ENCODE peak calls at places on chromosomes 4 and X, in five cellular contexts. C is WERI-Rb-1, R is GM12864, E is transverse colon, O is dorsolateral prefrontal cortex. M is an unnamed sample.

GRCh38 chr4:61877893-61878292 is 677.8 kb downstream of the ADGRL3 start:
- DNase-seq in O (no peak), C (no peak), R (no peak), E (no peak), M (no peak)

GRCh38 chr4:1469596-1470392 is 63.6 kb upstream of the NKX1-1 start:
- DNase-seq in C (peak), R (no peak), O (peak), E (peak), M (no peak)

GRCh38 chr4:45325112-45325462 is 598.7 kb upstream of the GNPDA2 start:
- DNase-seq in O (no peak), R (no peak), C (no peak), E (no peak), M (no peak)

GRCh38 chrX:42119076-42119475 is 195.7 kb upstream of the CASK start:
- DNase-seq in O (no peak), C (no peak), R (no peak), E (no peak), M (no peak)

GRCh38 chr4:173013232-173013932 is 155.2 kb upstream of the GALNT7 start:
- DNase-seq in E (peak), O (no peak), R (no peak), C (peak), M (no peak)

GRCh38 chr4:55038176-55038890 is 87.1 kb downstream of the KDR start:
- DNase-seq in O (no peak), R (no peak), E (no peak), C (no peak), M (no peak)

GRCh38 chr4:127604949-127605709 is 27.6 kb upstream of the INTU start:
- DNase-seq in C (peak), E (no peak), O (no peak), R (peak), M (no peak)

GRCh38 chr4:105896461-105896939 is 1.2 kb downstream of the NPNT start:
- DNase-seq in C (peak), O (no peak), R (no peak), E (peak), M (no peak)

GRCh38 chr4:55475394-55476243 is 71.1 kb downstream of the CLOCK start:
- DNase-seq in O (no peak), C (no peak), R (no peak), E (no peak), M (no peak)

GRCh38 chr4:180225977-180226376 is 2017.2 kb upstream of the TENM3 start:
- DNase-seq in E (no peak), O (no peak), C (no peak), R (no peak), M (no peak)

GRCh38 chr4:3637326-3638016 is 105.2 kb upstream of the LRPAP1 start:
- DNase-seq in R (no peak), O (peak), E (no peak), C (no peak), M (no peak)

GRCh38 chr4:123419885-123420743 is 23.5 kb downstream of the SPRY1 start:
- DNase-seq in R (no peak), E (no peak), C (peak), O (no peak), M (no peak)

GRCh38 chrX:32871636-32872035 is 339.7 kb downstream of the DMD start:
- DNase-seq in C (no peak), R (no peak), E (no peak), O (no peak), M (no peak)

GRCh38 chrX:1355131-1355799 is 18.7 kb downstream of the IL3RA start:
- DNase-seq in E (no peak), C (no peak), O (peak), R (no peak), M (no peak)

GRCh38 chr4:145492376-145492775 is 10.7 kb downstream of the SMAD1 start:
- DNase-seq in E (peak), O (no peak), R (no peak), C (no peak), M (no peak)

GRCh38 chr4:83771113-83771705 is 235.3 kb downstream of the GPAT3 start:
- DNase-seq in O (no peak), R (no peak), C (peak), E (peak), M (no peak)

GRCh38 chr4:173546776-173547175 is 16.7 kb upstream of the HAND2 start:
- DNase-seq in R (no peak), O (no peak), E (no peak), C (no peak), M (no peak)

GRCh38 chrX:129629837-129630236 is 24.9 kb downstream of the APLN start:
- DNase-seq in O (no peak), R (no peak), E (no peak), C (no peak), M (no peak)

GRCh38 chrX:627510-627964 is 3.1 kb upstream of the SHOX start:
- DNase-seq in E (no peak), C (no peak), R (no peak), O (no peak), M (peak)

GRCh38 chr4:74230902-74231499 is 73.1 kb downstream of the MTHFD2L start:
- DNase-seq in O (no peak), E (peak), R (no peak), C (no peak), M (no peak)

GRCh38 chr4:152524429-152524828 is 11.5 kb downstream of the FBXW7 start:
- DNase-seq in C (no peak), E (no peak), R (no peak), O (no peak), M (no peak)

GRCh38 chrX:31279359-31279758 is 207.5 kb upstream of the FTHL17 start:
- DNase-seq in R (no peak), C (peak), O (no peak), E (no peak), M (no peak)

GRCh38 chr4:106299977-106300376 is 16.0 kb downstream of the TBCK start:
- DNase-seq in O (no peak), E (no peak), C (no peak), R (no peak), M (no peak)

GRCh38 chrX:46681849-46682248 is 77.1 kb downstream of the SLC9A7 start:
- DNase-seq in E (no peak), O (no peak), C (no peak), R (no peak), M (no peak)

GRCh38 chrX:11532291-11533075 is 133.2 kb downstream of the ARHGAP6 start:
- DNase-seq in O (no peak), E (no peak), C (no peak), R (no peak), M (no peak)

GRCh38 chrX:11530621-11531020 is 135.1 kb downstream of the ARHGAP6 start:
- DNase-seq in R (no peak), E (no peak), C (no peak), O (no peak), M (no peak)

GRCh38 chrX:11533211-11533651 is 132.5 kb downstream of the ARHGAP6 start:
- DNase-seq in O (no peak), R (peak), C (no peak), E (no peak), M (no peak)

GRCh38 chrX:11528623-11529022 is 137.1 kb downstream of the ARHGAP6 start:
- DNase-seq in E (no peak), C (no peak), O (no peak), R (no peak), M (no peak)

DNA sequence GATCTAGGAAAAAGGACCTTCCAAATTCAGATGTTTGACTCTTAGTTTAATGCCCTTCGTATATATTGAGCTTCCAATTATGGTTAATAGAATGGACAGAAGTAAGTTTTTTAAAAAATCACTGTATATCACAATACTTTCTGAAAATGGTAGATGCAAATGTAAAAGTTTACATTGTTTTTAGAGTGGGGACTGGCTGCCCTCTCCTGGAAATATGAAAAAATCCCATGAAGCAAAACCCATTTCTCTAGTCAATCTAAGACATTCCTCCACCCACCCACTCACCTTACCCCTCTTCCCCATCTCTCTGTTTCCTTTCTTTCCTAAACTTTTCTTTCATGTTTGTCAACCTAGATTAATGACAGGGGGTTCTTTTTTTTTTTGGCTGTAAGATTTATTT is 134.5 kb downstream of the ARHGAP6 start:
- DNase-seq in O (no peak), R (no peak), E (no peak), C (no peak), M (no peak)
- TF ChIP-seq CTCF in O (peak), R (no peak), E (peak), C (peak), M (peak)

DNA sequence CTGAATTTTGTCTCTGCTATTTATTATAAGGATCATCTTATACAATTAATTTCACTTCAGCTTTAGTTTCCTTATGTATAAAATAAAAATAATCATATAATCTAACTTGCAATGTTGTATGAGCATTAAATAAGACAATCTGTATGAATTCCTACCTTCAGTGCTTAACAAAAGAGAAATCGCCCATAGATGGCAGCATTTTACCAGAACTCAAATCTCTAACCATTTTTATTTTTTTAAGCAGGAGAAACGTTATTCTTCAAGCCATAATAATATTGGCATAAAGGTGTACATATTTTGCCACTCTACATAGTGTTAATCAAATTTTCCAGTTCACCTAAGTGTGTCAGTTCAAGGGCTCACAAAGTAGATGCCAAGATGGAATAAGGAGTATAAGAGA is 78.8 kb downstream of the TMEM47 start:
- DNase-seq in R (no peak), O (no peak), E (no peak), C (no peak), M (no peak)
- TF ChIP-seq CTCF in R (no peak), O (peak), E (peak), C (no peak), M (peak)

GRCh38 chr4:103201254-103201653 is 3.1 kb upstream of the CENPE start:
- DNase-seq in R (no peak), O (no peak), C (no peak), E (no peak), M (no peak)

GRCh38 chr4:103201724-103202123 is 3.6 kb upstream of the CENPE start:
- DNase-seq in O (no peak), R (no peak), E (no peak), C (no peak), M (no peak)

GRCh38 chr4:103207673-103208072 is 9.5 kb upstream of the CENPE start:
- DNase-seq in R (no peak), E (no peak), O (no peak), C (peak), M (no peak)

GRCh38 chr4:103199009-103199408 is 866 bp upstream of the CENPE start:
- DNase-seq in O (no peak), E (no peak), R (no peak), C (no peak), M (no peak)

DNA sequence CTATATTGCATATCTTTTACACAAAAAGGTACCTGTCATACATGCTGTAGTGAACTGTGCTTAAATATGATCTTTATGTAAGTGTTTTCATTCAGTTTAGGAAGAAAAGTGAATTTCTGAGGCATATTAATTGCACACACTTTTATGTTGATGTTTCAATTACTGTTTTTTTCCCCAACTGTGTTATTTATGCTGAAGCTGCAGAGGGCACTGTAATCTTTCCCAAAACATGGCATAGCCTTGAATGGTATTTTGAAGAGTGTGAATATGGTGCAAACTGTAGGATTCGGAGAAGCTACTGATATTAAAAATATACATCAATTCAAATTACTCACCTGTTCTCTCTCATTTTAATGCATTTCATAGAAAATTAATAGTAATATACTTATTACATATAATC is 6.0 kb upstream of the CENPE start:
- DNase-seq in O (no peak), C (no peak), R (no peak), E (no peak), M (no peak)
- TF ChIP-seq CTCF in O (peak), C (peak), R (no peak), E (no peak), M (peak)

DNA sequence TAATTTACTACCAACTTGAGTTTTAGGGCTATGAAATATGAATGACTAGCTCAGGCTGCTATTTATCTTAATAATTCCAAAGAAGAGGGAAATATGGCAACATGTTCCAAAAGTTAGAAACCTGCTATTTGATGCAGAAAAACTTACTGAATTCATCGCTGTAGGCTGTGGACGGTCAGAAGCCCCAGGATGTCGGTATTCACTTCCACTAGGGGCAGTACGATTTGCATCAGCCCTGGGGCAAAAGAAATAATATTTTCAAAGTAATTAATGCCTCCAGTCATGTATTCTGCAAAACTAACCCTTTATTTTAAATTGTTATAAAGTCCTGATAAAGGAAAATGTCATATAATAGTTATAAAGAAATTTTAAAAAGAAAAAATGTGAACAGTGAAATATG is 4.5 kb downstream of the PLRG1 start:
- DNase-seq in O (no peak), E (no peak), C (no peak), R (no peak), M (no peak)
- TF ChIP-seq CTCF in O (no peak), E (no peak), C (no peak), R (no peak), M (no peak)

DNA sequence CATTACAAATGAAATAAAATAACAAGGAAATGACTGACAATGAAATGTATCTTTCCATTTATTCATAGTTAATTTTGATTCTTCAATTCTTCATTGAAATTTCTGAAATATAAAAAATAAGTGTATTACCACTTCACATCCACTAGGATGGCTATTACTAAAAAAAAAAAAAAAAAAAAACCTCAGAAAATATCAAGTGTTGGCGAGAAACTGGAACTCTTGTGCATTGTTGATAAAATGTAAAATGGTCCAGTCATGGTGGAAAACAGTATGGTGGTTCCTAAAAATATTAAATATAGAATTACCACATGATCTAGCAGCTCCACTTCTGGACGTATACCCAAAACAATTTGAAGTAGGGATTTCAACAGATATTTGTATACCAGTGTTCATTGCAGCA is 22.9 kb downstream of the PGAM4 start:
- DNase-seq in R (no peak), E (no peak), O (no peak), C (no peak), M (no peak)
- TF ChIP-seq CTCF in R (no peak), E (no peak), O (no peak), C (no peak), M (no peak)

DNA sequence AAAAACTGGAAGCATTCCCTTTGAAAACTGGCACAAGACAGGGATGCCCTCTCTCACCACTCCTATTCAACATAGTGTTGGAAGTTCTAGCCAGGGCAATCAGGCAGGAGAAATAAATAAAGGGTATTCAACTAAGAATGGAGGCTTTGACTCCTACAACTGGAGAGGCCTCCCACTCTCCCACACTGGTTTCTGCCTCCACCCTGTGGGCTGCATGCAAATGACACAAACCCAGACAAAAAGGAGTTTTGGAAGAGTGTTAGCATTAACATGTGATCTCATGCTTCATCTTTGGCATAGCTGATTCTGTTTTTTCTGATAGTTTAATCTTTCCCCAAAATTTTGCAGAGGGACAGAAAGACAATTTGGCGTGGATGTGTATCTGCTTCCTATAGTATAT is 80.8 kb upstream of the IQCM start:
- DNase-seq in E (no peak), R (no peak), O (no peak), C (peak), M (no peak)
- TF ChIP-seq CTCF in E (no peak), R (peak), O (peak), C (peak), M (peak)

GRCh38 chrX:103151799-103152198 is 58.9 kb upstream of the NXF3 start:
- DNase-seq in C (no peak), R (no peak), E (no peak), O (no peak), M (no peak)

GRCh38 chrX:103158317-103158621 is 56.6 kb upstream of the BEX4 start:
- DNase-seq in E (no peak), O (no peak), R (no peak), C (no peak), M (no peak)

GRCh38 chrX:103153661-103154060 is 60.7 kb upstream of the NXF3 start:
- DNase-seq in E (no peak), O (no peak), R (no peak), C (no peak), M (no peak)

GRCh38 chrX:103155201-103155600 is 59.7 kb upstream of the BEX4 start:
- DNase-seq in E (no peak), R (no peak), C (no peak), O (no peak), M (no peak)

GRCh38 chrX:103157511-103158316 is 57.2 kb upstream of the BEX4 start:
- DNase-seq in E (no peak), O (no peak), R (no peak), C (peak), M (no peak)
- TF ChIP-seq CTCF in E (peak), O (peak), R (peak), C (peak), M (peak)

M was measured in osteocyte.